ENCODE peak calls at places on chromosome 4, in seven cellular contexts. One of them, this sample, is unnamed.

GRCh38 chr4:1578301-1578781 is 105.8 kb downstream of the FAM53A start:
- DNase-seq in ELF-1: peak; percentile 40
- DNase-seq in mucosa of gallbladder: no peak
- DNase-seq in AG04450: no peak
- DNase-seq in HuH-7.5: no peak
- DNase-seq in BE2C: no peak
- DNase-seq in nephron progenitor cell: peak; percentile 62
- DNase-seq in this sample: no peak

GRCh38 chr4:125432078-125432477 is 117.3 kb downstream of the FAT4 start:
- DNase-seq in ELF-1: peak; percentile 61
- DNase-seq in mucosa of gallbladder: no peak
- DNase-seq in HuH-7.5: peak; percentile 3
- DNase-seq in BE2C: peak; percentile 36
- DNase-seq in AG04450: no peak
- DNase-seq in nephron progenitor cell: peak; percentile 11
- DNase-seq in this sample: no peak

GRCh38 chr4:55303818-55304217 is 42.2 kb upstream of the SRD5A3 start:
- DNase-seq in HuH-7.5: no peak
- DNase-seq in nephron progenitor cell: no peak
- DNase-seq in ELF-1: no peak
- DNase-seq in BE2C: no peak
- DNase-seq in AG04450: no peak
- DNase-seq in mucosa of gallbladder: peak; percentile 56
- DNase-seq in this sample: no peak

GRCh38 chr4:7610062-7610670 is 175.4 kb upstream of the PSAPL1 start:
- DNase-seq in BE2C: no peak
- DNase-seq in HuH-7.5: no peak
- DNase-seq in ELF-1: no peak
- DNase-seq in AG04450: no peak
- DNase-seq in mucosa of gallbladder: no peak
- DNase-seq in nephron progenitor cell: no peak
- DNase-seq in this sample: no peak

GRCh38 chr4:118948545-118949144 is 60.0 kb downstream of the SYNPO2 start:
- DNase-seq in mucosa of gallbladder: no peak
- DNase-seq in nephron progenitor cell: no peak
- DNase-seq in HuH-7.5: no peak
- DNase-seq in AG04450: no peak
- DNase-seq in BE2C: no peak
- DNase-seq in ELF-1: no peak
- DNase-seq in this sample: no peak

GRCh38 chr4:19492611-19493010 is 759.1 kb upstream of the SLIT2 start:
- DNase-seq in AG04450: no peak
- DNase-seq in nephron progenitor cell: no peak
- DNase-seq in ELF-1: no peak
- DNase-seq in HuH-7.5: no peak
- DNase-seq in mucosa of gallbladder: no peak
- DNase-seq in BE2C: no peak
- DNase-seq in this sample: no peak

GRCh38 chr4:47209833-47210232 is 178.5 kb downstream of the GABRB1 start:
- DNase-seq in ELF-1: no peak
- DNase-seq in AG04450: no peak
- DNase-seq in BE2C: no peak
- DNase-seq in nephron progenitor cell: no peak
- DNase-seq in HuH-7.5: no peak
- DNase-seq in mucosa of gallbladder: no peak
- DNase-seq in this sample: no peak

GRCh38 chr4:150938417-150938816 is 76.7 kb downstream of the LRBA start:
- DNase-seq in HuH-7.5: no peak
- DNase-seq in ELF-1: peak; percentile 39
- DNase-seq in AG04450: no peak
- DNase-seq in nephron progenitor cell: no peak
- DNase-seq in mucosa of gallbladder: no peak
- DNase-seq in BE2C: no peak
- DNase-seq in this sample: no peak

GRCh38 chr4:154366956-154367355 is 124.6 kb downstream of the DCHS2 start:
- DNase-seq in AG04450: no peak
- DNase-seq in nephron progenitor cell: no peak
- DNase-seq in HuH-7.5: no peak
- DNase-seq in mucosa of gallbladder: no peak
- DNase-seq in ELF-1: peak; percentile 13
- DNase-seq in BE2C: no peak
- DNase-seq in this sample: no peak

GRCh38 chr4:12724520-12724919 is 759.6 kb downstream of the RAB28 start:
- DNase-seq in mucosa of gallbladder: no peak
- DNase-seq in AG04450: no peak
- DNase-seq in HuH-7.5: no peak
- DNase-seq in nephron progenitor cell: no peak
- DNase-seq in ELF-1: no peak
- DNase-seq in BE2C: no peak
- DNase-seq in this sample: no peak

This sample was measured in T-helper 2 cell.